ENCODE peak calls at places on chromosomes 1 and 21, in five cellular contexts. T is T-cell; Z is ACHN; F is right atrium auricular region; R is activated naive CD8-positive, alpha-beta T cell treated with anti-CD3 and anti-CD28 coated beads for 36 hours. A is an unnamed sample.

GRCh38 chr1:7579016-7579415 is 192.1 kb upstream of the VAMP3 start:
- DNase-seq in T (no peak), R (no peak), F (no peak), Z (no peak), A (no peak)

GRCh38 chr1:21472861-21473260 is 32.9 kb downstream of the NBPF3 start:
- DNase-seq in F (no peak), T (no peak), Z (no peak), R (no peak), A (no peak)

GRCh38 chr1:44294588-44295007 is 60.5 kb downstream of the ERI3 start:
- DNase-seq in F (no peak), R (no peak), T (no peak), Z (peak; percentile 6), A (peak; percentile 80)

GRCh38 chr1:87829360-87829759 is 500.7 kb downstream of the LMO4 start:
- DNase-seq in R (no peak), Z (no peak), F (no peak), T (no peak), A (no peak)

GRCh38 chr1:219990782-219991510 is 55.4 kb downstream of the EPRS1 start:
- DNase-seq in Z (peak; percentile 71), T (no peak), F (no peak), R (no peak), A (peak; percentile 37)

GRCh38 chr1:26799479-26800133 is 11.9 kb downstream of the PIGV start:
- DNase-seq in R (peak; percentile 50), F (no peak), Z (peak; percentile 49), T (no peak), A (peak; percentile 81)

GRCh38 chr1:6927626-6928025 is 142.4 kb downstream of the CAMTA1 start:
- DNase-seq in F (no peak), R (no peak), Z (no peak), T (no peak), A (no peak)

GRCh38 chr1:231694081-231694443 is 67.5 kb downstream of the DISC1 start:
- DNase-seq in R (no peak), F (no peak), Z (no peak), T (no peak), A (no peak)

GRCh38 chr1:28173151-28173979 is 3.1 kb downstream of the PTAFR start:
- DNase-seq in F (no peak), T (no peak), R (no peak), Z (no peak), A (peak; percentile 50)

GRCh38 chr1:26019641-26020315 is 1.8 kb upstream of the EXTL1 start:
- DNase-seq in F (no peak), Z (no peak), T (no peak), R (no peak), A (peak; percentile 87)

GRCh38 chr1:236018885-236019453 is 45.9 kb downstream of the NID1 start:
- DNase-seq in T (no peak), Z (no peak), R (no peak), F (peak; percentile 95), A (no peak)

GRCh38 chr1:177077006-177077405 is 87.5 kb downstream of the ASTN1 start:
- DNase-seq in T (no peak), F (no peak), R (no peak), Z (peak; percentile 15), A (no peak)

GRCh38 chr21:42321845-42322244 is 6.6 kb upstream of the TFF3 start:
- DNase-seq in T (no peak), Z (no peak), R (no peak), F (no peak), A (no peak)

GRCh38 chr1:25799758-25800537 is at the start of gene SELENON:
- DNase-seq in T (no peak), R (peak; percentile 36), Z (peak; percentile 35), F (peak; percentile 70), A (peak; percentile 65)

GRCh38 chr1:222754386-222755139 is 17.6 kb downstream of the FAM177B start:
- DNase-seq in F (peak; percentile 65), Z (peak; percentile 48), T (no peak), R (no peak), A (peak; percentile 95)

GRCh38 chr1:44808063-44808937 is at the start of gene BTBD19:
- DNase-seq in F (peak; percentile 92), Z (peak; percentile 76), T (no peak), R (peak; percentile 87), A (peak; percentile 91)

GRCh38 chr21:25080161-25080560 is 527.1 kb downstream of the MRPL39 start:
- DNase-seq in F (no peak), R (no peak), Z (no peak), T (no peak), A (no peak)

GRCh38 chr1:19949016-19949415 is 25.6 kb upstream of the PLA2G2E start:
- DNase-seq in T (no peak), F (no peak), Z (peak; percentile 5), R (no peak), A (peak; percentile 75)

GRCh38 chr1:53073287-53073686 is 11.3 kb downstream of the PODN start:
- DNase-seq in F (no peak), T (no peak), Z (no peak), R (no peak), A (no peak)

GRCh38 chr1:85315789-85316188 is 39.4 kb upstream of the BCL10 start:
- DNase-seq in F (no peak), R (no peak), Z (no peak), T (no peak), A (no peak)

GRCh38 chr1:16072616-16073484 is 601 bp downstream of the FAM131C start:
- DNase-seq in F (no peak), Z (peak; percentile 19), R (peak; percentile 14), T (no peak), A (peak; percentile 27)

GRCh38 chr1:239951518-239952130 is 140.1 kb upstream of the FMN2 start:
- DNase-seq in R (peak; percentile 24), T (peak; percentile 21), Z (peak; percentile 77), F (no peak), A (peak; percentile 69)

GRCh38 chr21:44866780-44867179 is 6.7 kb downstream of the PTTG1IP start:
- DNase-seq in Z (peak; percentile 18), F (no peak), T (no peak), R (no peak), A (peak; percentile 43)

GRCh38 chr1:117605164-117605810 is 561 bp upstream of the TENT5C start:
- DNase-seq in Z (no peak), F (no peak), R (no peak), T (no peak), A (peak; percentile 27)

GRCh38 chr1:200034262-200034557 is 6.7 kb downstream of the NR5A2 start:
- DNase-seq in T (no peak), Z (no peak), R (no peak), F (no peak), A (no peak)